ENCODE peak calls at places on chromosomes 6 and 20, in five cellular contexts. J, Q, T, P and C are unnamed samples.

GRCh38 chr20:33910529-33911327 is 83.0 kb upstream of the RALY start:
- DNase-seq in J (no peak), P (no peak), Q (no peak), T (no peak), C (no peak)

GRCh38 chr20:49303211-49303610 is 25.4 kb upstream of the ZNFX1 start:
- DNase-seq in P (no peak), T (no peak), Q (no peak), J (no peak), C (no peak)

GRCh38 chr6:11363881-11364576 is 131.6 kb upstream of the NEDD9 start:
- DNase-seq in P (no peak), Q (no peak), T (no peak), J (no peak), C (no peak)

GRCh38 chr20:34941224-34941623 is 14.4 kb downstream of the GSS start:
- DNase-seq in Q (no peak), J (no peak), P (no peak), T (no peak), C (no peak)

GRCh38 chr6:167141667-167142432 is 15.9 kb downstream of the GPR31 start:
- DNase-seq in T (no peak), P (no peak), Q (no peak), J (no peak), C (peak; percentile 90)

GRCh38 chr20:37943501-37944455 is 40.9 kb downstream of the VSTM2L start:
- DNase-seq in P (no peak), J (peak; percentile 51), T (no peak), Q (no peak), C (no peak)

GRCh38 chr6:144415835-144416237 is 130.7 kb downstream of the UTRN start:
- DNase-seq in T (peak; percentile 71), Q (no peak), J (no peak), P (peak; percentile 30), C (no peak)

GRCh38 chr6:157528931-157529653 is 148.1 kb downstream of the ZDHHC14 start:
- DNase-seq in T (peak; percentile 83), P (no peak), J (no peak), Q (no peak), C (no peak)

GRCh38 chr6:548091-548490 is 108.8 kb downstream of the HUS1B start:
- DNase-seq in P (no peak), J (no peak), Q (no peak), T (no peak), C (no peak)

GRCh38 chr6:137588472-137588871 is 94.3 kb upstream of the OLIG3 start:
- DNase-seq in T (no peak), Q (no peak), P (no peak), J (no peak), C (no peak)

GRCh38 chr6:132202569-132202968 is 198.7 kb downstream of the MOXD1 start:
- DNase-seq in P (peak; percentile 81), J (no peak), Q (no peak), T (no peak), C (no peak)

GRCh38 chr6:10369896-10370295 is 45.0 kb downstream of the TFAP2A start:
- DNase-seq in J (no peak), T (peak; percentile 66), Q (no peak), P (no peak), C (no peak)

GRCh38 chr6:98215531-98215930 is 618.8 kb upstream of the POU3F2 start:
- DNase-seq in P (no peak), J (no peak), T (no peak), Q (no peak), C (no peak)

GRCh38 chr6:35624341-35625070 is 64.2 kb downstream of the FKBP5 start:
- DNase-seq in P (no peak), Q (no peak), T (peak; percentile 43), J (no peak), C (no peak)

GRCh38 chr20:48139262-48140041 is 354.2 kb upstream of the SULF2 start:
- DNase-seq in T (peak; percentile 88), J (no peak), Q (no peak), P (no peak), C (no peak)

GRCh38 chr20:38164069-38164468 is 1.0 kb downstream of the TGM2 start:
- DNase-seq in Q (no peak), J (no peak), P (no peak), T (no peak), C (no peak)

GRCh38 chr6:111076024-111076680 is 11.2 kb upstream of the SLC16A10 start:
- DNase-seq in P (no peak), T (peak; percentile 48), J (no peak), Q (no peak), C (no peak)

GRCh38 chr6:33695451-33695855 is 16.0 kb downstream of the UQCC2 start:
- DNase-seq in P (no peak), Q (no peak), J (no peak), T (no peak), C (no peak)
- H3K27me3 ChIP-seq in P (no peaks in the 10 kb centered on the region), Q (no peaks in the 10 kb centered on the region), J (no peaks in the 10 kb centered on the region), T (no peaks in the 10 kb centered on the region), C (no peaks in the 10 kb centered on the region)

GRCh38 chr6:44481056-44481455 is 93.5 kb downstream of the CDC5L start:
- DNase-seq in T (no peak), J (no peak), Q (no peak), P (no peak), C (no peak)
- H3K27ac ChIP-seq in T (no peak overlapping the region), J (no peak overlapping the region), Q (no peak overlapping the region), P (no peak overlapping the region), C (no peak overlapping the region)

GRCh38 chr6:109456710-109457595 is 1.4 kb upstream of the MICAL1 start:
- DNase-seq in T (no peak), J (no peak), Q (no peak), P (no peak), C (no peak)

GRCh38 chr6:109455502-109456282 is at the start of gene MICAL1:
- DNase-seq in T (peak; percentile 45), P (no peak), Q (no peak), J (peak; percentile 92), C (peak; percentile 98)

GRCh38 chr6:109457596-109457996 is 2.0 kb upstream of the MICAL1 start:
- DNase-seq in P (no peak), Q (no peak), T (no peak), J (no peak), C (no peak)

GRCh38 chr6:109455161-109455501 is 441 bp downstream of the MICAL1 start:
- DNase-seq in T (no peak), J (no peak), P (no peak), Q (no peak), C (peak; percentile 92)

DNA sequence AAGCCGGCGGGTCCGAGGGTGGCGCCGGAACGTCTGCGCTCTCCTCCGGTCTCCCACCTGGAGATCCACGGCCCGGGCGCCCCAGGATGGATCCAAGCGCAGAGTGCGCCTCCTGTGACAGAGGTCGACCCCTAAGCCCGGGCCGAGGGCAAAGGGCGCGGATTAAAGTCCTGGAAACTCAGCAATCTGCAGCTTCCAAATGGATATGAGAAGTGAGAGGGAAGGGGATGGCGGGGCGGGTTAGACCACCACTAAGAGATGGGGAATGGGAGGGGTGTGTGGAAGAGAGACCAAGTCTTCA is 661 bp upstream of the MICAL1 start:
- DNase-seq in Q (no peak), J (no peak), P (no peak), T (no peak), C (no peak)
- TF ChIP-seq CTCF in Q (no peak), J (no peak), P (no peak), T (no peak), C (no peak)

GRCh38 chr20:54766483-54766882 is 291.1 kb downstream of the DOK5 start:
- DNase-seq in P (no peak), T (no peak), J (no peak), Q (no peak), C (no peak)

GRCh38 chr20:54759589-54759988 is 284.2 kb downstream of the DOK5 start:
- DNase-seq in Q (no peak), T (no peak), J (no peak), P (no peak), C (no peak)

DNA sequence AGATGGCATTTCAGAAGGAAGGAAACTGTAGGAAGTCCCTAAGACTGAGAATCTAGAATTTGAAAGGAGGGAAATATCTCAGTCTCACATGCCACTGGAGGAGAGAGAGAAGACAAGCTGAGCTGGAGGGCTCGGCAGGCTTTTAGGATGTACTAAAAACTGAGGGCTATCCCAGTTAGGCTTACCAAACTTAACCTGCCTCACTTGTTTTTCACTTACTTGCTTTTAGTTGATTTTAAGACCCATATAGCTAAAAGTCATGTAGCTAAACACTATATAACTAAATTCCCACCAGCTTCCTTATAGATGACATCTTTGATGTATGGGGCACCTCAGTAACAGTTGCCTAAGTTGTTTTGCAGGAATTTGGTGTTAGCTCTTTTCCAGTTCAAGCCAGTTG is 288.0 kb downstream of the DOK5 start:
- DNase-seq in T (no peak), P (no peak), Q (no peak), J (no peak), C (no peak)
- H3K27me3 ChIP-seq in T (no peaks in the 10 kb centered on the region), P (no peaks in the 10 kb centered on the region), Q (no peaks in the 10 kb centered on the region), J (no peaks in the 10 kb centered on the region), C (no peaks in the 10 kb centered on the region)

GRCh38 chr20:10559266-10559665 is 114.5 kb downstream of the JAG1 start:
- DNase-seq in J (no peak), P (no peak), T (peak; percentile 65), Q (no peak), C (no peak)

GRCh38 chr20:10557685-10558084 is 116.1 kb downstream of the JAG1 start:
- DNase-seq in J (no peak), P (no peak), T (no peak), Q (no peak), C (no peak)

GRCh38 chr20:10560681-10561080 is 113.1 kb downstream of the JAG1 start:
- DNase-seq in Q (no peak), J (no peak), T (no peak), P (no peak), C (no peak)

GRCh38 chr20:10556519-10557083 is 117.2 kb downstream of the JAG1 start:
- DNase-seq in P (no peak), T (no peak), J (no peak), Q (no peak), C (no peak)

GRCh38 chr20:10558635-10559187 is 115.1 kb downstream of the JAG1 start:
- DNase-seq in P (peak; percentile 93), T (peak; percentile 70), J (no peak), Q (no peak), C (no peak)
- H3K27ac ChIP-seq in P (peak overlapping the region; percentile 84), T (peak overlapping the region; percentile 87), J (no peak overlapping the region), Q (peak overlapping the region; percentile 69), C (no peak overlapping the region)

DNA sequence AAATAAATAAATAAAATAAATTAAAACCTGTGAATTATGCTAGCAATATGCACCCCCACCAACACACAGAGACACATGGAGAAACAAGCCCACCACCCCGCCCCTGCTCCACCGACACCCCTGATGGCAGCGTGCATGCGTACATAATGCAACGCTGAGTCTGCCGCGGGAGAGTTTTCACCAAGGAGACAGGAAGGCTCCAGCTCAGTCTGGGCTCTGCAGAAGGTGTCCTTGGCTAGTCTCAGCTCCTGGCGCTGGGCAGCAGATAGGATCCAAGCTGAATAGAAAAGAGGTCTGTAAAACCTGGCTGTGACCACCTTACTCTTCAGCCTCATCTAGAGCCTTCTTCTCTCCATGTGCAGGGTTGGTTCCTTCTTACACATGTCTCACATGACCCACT is 26.5 kb upstream of the HECA start:
- DNase-seq in Q (no peak), P (no peak), T (no peak), J (no peak), C (no peak)
- TF ChIP-seq CTCF in Q (no peak), P (no peak), T (no peak), J (no peak), C (no peak)